ENCODE peak calls at places on chromosomes 2 and 18, in five cellular contexts. P is neural progenitor cell, I is mammary epithelial cell, T is fibroblast of lung, L is hepatocyte. A is an unnamed sample.

GRCh38 chr2:30136729-30137444 is 9.9 kb upstream of the YPEL5 start:
- DNase-seq in P (no peak), I (peak), T (no peak), L (no peak), A (no peak)

GRCh38 chr2:64363848-64364247 is 90.1 kb upstream of the LGALSL start:
- DNase-seq in P (no peak), I (no peak), T (no peak), L (no peak), A (no peak)

GRCh38 chr18:77136871-77137665 is 4.5 kb upstream of the MBP start:
- DNase-seq in P (no peak), I (no peak), T (no peak), L (no peak), A (no peak)

GRCh38 chr2:233674995-233675394 is 3.3 kb downstream of the UGT1A9 start:
- DNase-seq in P (no peak), I (no peak), T (no peak), L (no peak), A (no peak)

GRCh38 chr2:168684921-168685618 is 117.4 kb upstream of the NOSTRIN start:
- DNase-seq in P (no peak), I (no peak), T (peak), L (no peak), A (no peak)

GRCh38 chr2:58918138-58918537 is 677.0 kb upstream of the FANCL start:
- DNase-seq in P (peak), I (no peak), T (peak), L (no peak), A (no peak)

GRCh38 chr18:23871410-23871809 is 143.1 kb upstream of the TTC39C start:
- DNase-seq in P (peak), I (peak), T (no peak), L (peak), A (no peak)

GRCh38 chr2:159201321-159202063 is 85.0 kb downstream of the WDSUB1 start:
- DNase-seq in P (no peak), I (no peak), T (peak), L (no peak), A (no peak)

GRCh38 chr18:2948038-2948437 is 64.9 kb downstream of the LPIN2 start:
- DNase-seq in P (peak), I (peak), T (peak), L (peak), A (no peak)
- TF ChIP-seq CTCF in P (peak), I (peak), T (peak), L (peak), A (peak)

GRCh38 chr18:68438983-68439382 is 275.9 kb downstream of the TMX3 start:
- DNase-seq in P (peak), I (peak), T (peak), L (no peak), A (peak)
- H2AFZ ChIP-seq in P (no peak), I (peak), T (no peak), L (no peak), A (peak)

DNA sequence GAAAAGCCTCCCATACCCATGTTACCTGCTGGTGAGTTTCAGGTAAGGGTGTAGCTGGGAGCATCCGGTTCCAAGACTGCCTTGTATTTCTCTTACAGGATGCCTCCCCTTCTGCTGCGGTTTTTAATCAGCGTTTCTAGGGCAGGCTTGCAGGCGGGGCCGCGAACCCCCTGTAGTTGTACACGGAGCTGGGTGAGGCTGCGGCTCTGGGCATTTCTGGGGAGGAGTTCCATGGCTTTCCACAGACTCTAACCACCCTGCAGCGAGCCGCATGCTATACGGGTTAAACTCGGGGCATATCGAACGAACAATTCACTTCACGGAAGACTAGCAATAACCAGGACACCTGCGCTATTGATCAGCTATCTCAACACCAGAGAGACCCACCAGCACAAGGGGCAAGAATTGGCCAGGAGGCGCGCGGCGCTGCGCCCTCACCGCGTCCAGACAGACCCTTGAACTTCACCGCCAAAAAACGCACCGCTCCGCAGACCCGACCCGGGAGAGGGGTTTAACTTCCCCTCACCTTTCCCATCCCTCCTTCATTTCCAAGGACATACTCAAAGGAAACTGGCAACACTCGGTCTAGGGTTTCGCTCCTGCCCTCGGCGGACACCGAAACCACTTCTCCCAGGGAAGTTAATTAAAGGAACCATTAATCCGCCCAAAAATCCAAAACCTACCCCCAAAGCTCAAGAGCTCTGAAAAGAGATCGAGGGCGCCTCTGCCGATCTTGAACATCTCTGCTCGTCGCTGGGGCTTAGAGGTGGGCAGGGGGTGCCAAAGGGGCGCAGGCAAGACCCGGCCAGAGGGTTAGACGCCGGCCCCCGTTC is 909 bp downstream of the TGFA start:
- DNase-seq in P (peak), I (peak), T (no peak), L (no peak), A (no peak)
- H3K4me3 ChIP-seq in P (peak), I (peak), T (no peak), L (peak), A (peak)

DNA sequence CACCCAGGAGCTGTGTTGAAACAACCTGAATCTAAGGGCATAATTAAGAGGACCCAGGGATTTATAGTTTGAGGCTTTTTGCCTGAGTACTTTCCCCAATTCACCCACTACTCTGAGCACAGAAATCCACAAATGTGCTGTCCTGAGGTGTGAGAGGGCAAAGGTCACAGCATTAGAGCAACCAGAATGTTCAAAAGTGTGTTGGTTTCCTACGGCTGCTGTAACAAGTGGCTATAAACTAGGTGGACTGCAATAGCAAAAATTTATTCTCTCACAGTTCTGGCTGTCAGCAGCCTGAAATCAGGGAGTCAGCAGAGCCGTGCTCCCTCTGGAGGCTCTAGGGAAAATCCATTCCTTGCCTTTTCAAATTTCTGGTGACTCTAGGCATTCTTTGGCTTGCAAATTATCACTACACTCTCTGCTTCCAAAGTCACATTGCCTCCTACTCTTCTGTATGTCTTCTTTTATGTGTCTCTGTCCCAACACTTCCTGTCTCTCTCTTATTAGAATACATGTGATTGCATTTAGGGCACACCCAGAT is 91.3 kb upstream of the TACR1 start:
- DNase-seq in P (peak), I (no peak), T (peak), L (no peak), A (no peak)
- TF ChIP-seq CTCF in P (peak), I (peak), T (peak), L (peak), A (peak)